ENCODE peak calls at places on chromosomes 16 and 17, in four cellular contexts. U is RWPE1, I is GM23338, R is substantia nigra. P is an unnamed sample.

GRCh38 chr17:14745122-14745521 is 444.2 kb downstream of the HS3ST3B1 start:
- DNase-seq in U (peak), I (no peak), R (no peak), P (no peak)

GRCh38 chr16:81645303-81645702 is 133.8 kb upstream of the PLCG2 start:
- DNase-seq in U (peak), I (no peak), R (no peak), P (peak)

GRCh38 chr16:85138825-85139627 is 26.8 kb upstream of the CIBAR2 start:
- DNase-seq in U (no peak), I (no peak), R (no peak), P (no peak)

GRCh38 chr17:57672205-57672632 is 72.9 kb downstream of the CCDC182 start:
- DNase-seq in U (peak), I (no peak), R (no peak), P (peak)

GRCh38 chr16:86431540-86431939 is 78.8 kb upstream of the FOXF1 start:
- DNase-seq in U (no peak), I (peak), R (no peak), P (no peak)

GRCh38 chr17:49920370-49920769 is 48.6 kb upstream of the DLX4 start:
- DNase-seq in U (no peak), I (no peak), R (no peak), P (no peak)

GRCh38 chr17:41907633-41908539 is 10.9 kb downstream of the ACLY start:
- DNase-seq in U (no peak), I (no peak), R (no peak), P (no peak)

GRCh38 chr17:80738020-80738380 is 193.4 kb downstream of the RPTOR start:
- DNase-seq in U (no peak), I (no peak), R (no peak), P (no peak)

GRCh38 chr17:49227436-49228261 is 2.9 kb downstream of the PHOSPHO1 start:
- DNase-seq in U (peak), I (peak), R (peak), P (no peak)

GRCh38 chr17:45912319-45912718 is 18.0 kb downstream of the MAPT start:
- DNase-seq in U (no peak), I (no peak), R (no peak), P (no peak)

GRCh38 chr17:32016231-32016630 is 9.0 kb downstream of the LRRC37B start:
- DNase-seq in U (no peak), I (no peak), R (no peak), P (no peak)

GRCh38 chr16:50846511-50846910 is 104.6 kb downstream of the CYLD start:
- DNase-seq in U (no peak), I (no peak), R (no peak), P (no peak)

GRCh38 chr16:69311533-69312388 is 611 bp downstream of the VPS4A start:
- DNase-seq in U (peak), I (peak), R (no peak), P (no peak)

GRCh38 chr16:85996843-85997242 is 97.9 kb downstream of the IRF8 start:
- DNase-seq in U (no peak), I (no peak), R (no peak), P (no peak)

GRCh38 chr16:57619606-57620315 is 8.7 kb upstream of the ADGRG1 start:
- DNase-seq in U (peak), I (peak), R (no peak), P (no peak)

GRCh38 chr16:89334461-89334860 is 117.0 kb downstream of the ZNF778 start:
- DNase-seq in U (no peak), I (no peak), R (no peak), P (no peak)

GRCh38 chr17:43155666-43156065 is 15.3 kb upstream of the NBR1 start:
- DNase-seq in U (no peak), I (no peak), R (no peak), P (no peak)

GRCh38 chr17:4324463-4324862 is 42.0 kb downstream of the UBE2G1 start:
- DNase-seq in U (no peak), I (no peak), R (no peak), P (no peak)

GRCh38 chr16:397736-398332 is 835 bp downstream of the NME4 start:
- DNase-seq in U (peak), I (peak), R (peak), P (no peak)

GRCh38 chr17:50219345-50219744 is 17.9 kb upstream of the COL1A1 start:
- DNase-seq in U (peak), I (no peak), R (no peak), P (peak)

GRCh38 chr16:14302031-14302398 is 230.9 kb downstream of the MRTFB start:
- DNase-seq in U (peak), I (peak), R (peak), P (no peak)

GRCh38 chr17:57121308-57122042 is 36.4 kb downstream of the AKAP1 start:
- DNase-seq in U (peak), I (peak), R (no peak), P (no peak)

GRCh38 chr17:28426081-28426519 is 20.1 kb upstream of the SLC46A1 start:
- DNase-seq in U (no peak), I (peak), R (no peak), P (no peak)

GRCh38 chr16:16012144-16012543 is 62.7 kb downstream of the ABCC1 start:
- DNase-seq in U (no peak), I (no peak), R (no peak), P (no peak)

GRCh38 chr16:50662306-50662940 is 18.7 kb downstream of the SNX20 start:
- DNase-seq in U (no peak), I (no peak), R (no peak), P (no peak)

GRCh38 chr17:63832014-63832413 is 4.6 kb upstream of the FTSJ3 start:
- DNase-seq in U (no peak), I (no peak), R (no peak), P (no peak)
- H3K27ac ChIP-seq in U (peak), I (no peak), R (no peak), P (no peak)

GRCh38 chr16:2025878-2026460 is 733 bp upstream of the NHERF2 start:
- DNase-seq in U (no peak), I (no peak), R (no peak), P (no peak)

GRCh38 chr16:2022723-2023097 is 3.1 kb downstream of the NPW start:
- DNase-seq in U (peak), I (peak), R (no peak), P (no peak)

GRCh38 chr16:2024026-2024425 is 2.7 kb upstream of the NHERF2 start:
- DNase-seq in U (no peak), I (no peak), R (no peak), P (no peak)

GRCh38 chr16:2025251-2025650 is 1.5 kb upstream of the NHERF2 start:
- DNase-seq in U (no peak), I (no peak), R (no peak), P (no peak)

DNA sequence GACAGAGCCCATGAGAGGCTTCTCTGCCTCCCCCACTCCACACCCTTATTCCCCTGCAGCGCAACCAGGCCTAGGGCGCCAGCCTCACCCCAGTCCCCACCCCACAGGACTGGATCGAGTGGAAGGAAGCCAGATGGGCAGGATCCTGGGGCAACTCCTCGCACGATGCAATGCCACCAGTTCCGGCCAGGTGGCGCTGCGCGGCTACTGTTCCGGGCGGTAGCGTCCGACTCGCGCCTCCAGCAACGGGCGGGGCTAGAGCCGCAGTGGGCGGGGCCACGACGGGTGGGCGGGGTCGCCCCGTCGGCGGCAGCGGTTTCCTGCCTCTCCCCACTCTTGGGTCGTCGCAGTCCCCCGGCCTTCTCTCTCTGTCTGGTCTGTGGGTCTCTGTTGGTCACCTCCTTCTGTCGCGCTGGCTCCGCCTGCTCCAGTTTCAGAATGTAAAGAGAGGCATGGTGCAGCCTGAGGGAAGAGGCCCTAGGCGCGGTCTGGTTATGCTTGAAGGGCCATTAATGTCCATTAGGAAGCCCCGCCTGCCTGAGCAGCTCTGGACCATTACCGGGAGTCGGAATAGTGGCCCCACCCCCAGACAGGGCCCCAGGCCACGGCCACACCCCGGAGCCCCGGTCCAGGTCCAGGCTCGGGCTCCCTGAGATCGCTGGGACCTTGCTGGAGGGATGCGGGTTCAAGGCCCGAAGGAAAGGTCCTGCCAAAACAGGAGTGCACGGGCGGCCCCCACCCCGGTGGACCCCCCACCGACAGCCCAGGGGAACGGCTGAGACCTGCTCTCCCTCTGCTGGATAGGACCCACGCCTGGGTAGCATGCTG is 3.4 kb upstream of the NHERF2 start:
- DNase-seq in U (peak), I (peak), R (peak), P (no peak)
- H3K27ac ChIP-seq in U (peak), I (no peak), R (peak), P (no peak)

DNA sequence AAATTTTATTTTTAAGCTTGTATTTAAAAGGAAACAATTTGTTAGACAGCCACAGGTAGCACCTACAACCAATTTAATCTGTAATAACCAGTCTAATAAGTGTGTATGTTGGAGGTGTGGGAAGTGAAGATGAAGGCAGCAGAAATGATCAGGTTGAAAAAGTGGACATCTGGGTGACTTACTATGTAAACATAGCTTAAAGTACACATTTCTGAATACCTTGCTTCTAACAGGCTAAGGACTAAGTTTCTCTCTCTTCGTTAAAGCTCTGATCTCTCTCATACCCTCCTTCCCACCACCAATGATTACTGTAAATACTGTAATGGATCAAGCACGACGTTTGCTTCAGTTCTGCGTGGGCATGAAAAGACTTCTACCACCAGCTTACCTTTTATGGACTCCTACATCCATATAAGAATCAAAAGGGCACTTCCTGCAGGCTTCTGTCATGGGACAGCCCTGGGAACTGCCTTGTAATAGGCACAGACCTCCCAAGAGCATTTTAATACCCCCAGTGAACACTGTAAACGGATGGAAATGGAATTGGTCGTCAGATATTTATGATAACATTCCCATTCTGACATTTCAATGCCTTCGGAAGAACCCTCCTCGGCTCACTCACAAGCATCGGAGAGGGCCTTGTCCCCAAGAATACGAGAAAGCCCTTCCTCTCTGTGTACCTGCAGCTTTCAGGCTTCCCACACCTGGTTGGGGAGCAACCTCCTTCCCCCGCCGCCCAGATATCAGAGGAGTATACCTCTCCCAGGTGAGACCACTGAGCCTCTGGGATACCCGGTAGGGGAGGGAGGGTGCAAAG is 693 bp downstream of the CCDC43 start:
- DNase-seq in U (peak), I (no peak), R (no peak), P (no peak)
- H3K27ac ChIP-seq in U (peak), I (peak), R (peak), P (peak)

GRCh38 chr16:4015991-4016325 is 100.3 kb downstream of the ADCY9 start:
- DNase-seq in U (no peak), I (no peak), R (no peak), P (no peak)
- H3K27ac ChIP-seq in U (no peak), I (no peak), R (no peak), P (no peak)

GRCh38 chr17:17119533-17119932 is 77.3 kb downstream of the MPRIP start:
- DNase-seq in U (no peak), I (no peak), R (no peak), P (peak)
- H3K27ac ChIP-seq in U (peak), I (no peak), R (no peak), P (peak)

GRCh38 chr16:24988137-24988535 is 27.0 kb downstream of the ARHGAP17 start:
- DNase-seq in U (no peak), I (no peak), R (no peak), P (no peak)
- H3K27ac ChIP-seq in U (no peak), I (no peak), R (peak), P (peak)

DNA sequence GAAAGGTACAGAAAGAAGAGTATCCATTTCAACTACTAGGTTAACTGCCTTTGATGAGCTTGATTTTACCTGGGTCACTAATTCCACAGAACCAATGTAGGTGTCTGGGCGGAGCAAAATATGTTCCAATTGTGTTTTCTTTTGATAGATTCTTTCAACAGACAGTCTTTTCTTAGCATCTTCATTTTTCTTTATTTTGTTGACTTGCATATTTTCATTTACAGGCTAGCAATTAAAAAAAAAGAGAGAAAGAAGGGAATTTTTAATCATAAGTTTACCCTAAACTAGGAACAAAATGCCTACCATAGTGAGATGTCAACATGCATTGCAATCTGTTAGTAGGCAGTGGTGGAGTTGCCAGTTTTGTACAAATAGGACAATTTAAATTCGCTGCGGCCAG is 1.0 kb downstream of the TOP2A start:
- DNase-seq in U (no peak), I (no peak), R (no peak), P (no peak)
- H3K27ac ChIP-seq in U (peak), I (no peak), R (no peak), P (no peak)

GRCh38 chr17:511001-511690 is 158.5 kb upstream of the RPH3AL start:
- DNase-seq in U (no peak), I (no peak), R (no peak), P (no peak)
- H3K27ac ChIP-seq in U (no peak), I (no peak), R (no peak), P (peak)

GRCh38 chr17:66123163-66123562 is 68.8 kb downstream of the CEP112 start:
- DNase-seq in U (no peak), I (peak), R (no peak), P (no peak)
- H3K27ac ChIP-seq in U (no peak), I (no peak), R (no peak), P (no peak)

GRCh38 chr17:58913971-58914769 is 158.5 kb downstream of the PPM1E start:
- DNase-seq in U (no peak), I (no peak), R (no peak), P (no peak)

GRCh38 chr17:58918879-58919278 is 163.2 kb downstream of the PPM1E start:
- DNase-seq in U (no peak), I (no peak), R (no peak), P (no peak)

GRCh38 chr17:58917228-58917627 is 161.6 kb downstream of the PPM1E start:
- DNase-seq in U (no peak), I (no peak), R (no peak), P (no peak)

GRCh38 chr17:58920773-58921172 is 165.1 kb downstream of the PPM1E start:
- DNase-seq in U (no peak), I (no peak), R (no peak), P (no peak)

DNA sequence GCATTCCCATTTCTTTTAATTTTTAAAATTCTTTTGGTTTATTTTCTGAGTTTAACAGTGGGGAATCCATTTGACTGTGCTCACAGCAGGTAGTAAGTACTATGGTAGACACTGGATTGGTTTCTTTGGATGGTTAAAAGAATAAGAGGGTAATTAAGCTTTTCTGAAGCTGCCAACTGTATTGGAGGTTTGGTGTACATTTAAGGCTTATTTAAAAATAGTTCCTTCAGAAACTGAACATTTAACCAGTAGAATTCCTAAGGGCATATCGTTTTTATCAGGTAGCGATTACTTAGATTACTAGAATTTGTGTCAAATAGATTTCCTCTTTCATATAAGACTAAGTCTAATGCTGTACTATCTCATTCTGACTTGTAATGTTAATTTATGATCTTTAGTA is 162.4 kb downstream of the PPM1E start:
- DNase-seq in U (no peak), I (peak), R (no peak), P (no peak)
- H3K27ac ChIP-seq in U (no peak), I (no peak), R (no peak), P (no peak)